ENCODE peak calls at places on chromosomes 3 and 15, in five cellular contexts. S, Z, D, Q and P are unnamed samples.

GRCh38 chr15:71657141-71657540 is 153.2 kb upstream of the NR2E3 start:
- DNase-seq in Q (no peak), Z (no peak), D (no peak), S (no peak), P (no peak)

GRCh38 chr3:69445498-69445897 is 59.6 kb upstream of the FRMD4B start:
- DNase-seq in D (no peak), S (no peak), Z (no peak), Q (no peak), P (no peak)

GRCh38 chr3:32301426-32301825 is 62.9 kb downstream of the CMTM8 start:
- DNase-seq in D (no peak), S (no peak), Q (no peak), Z (no peak), P (no peak)

GRCh38 chr15:33045066-33045810 is 149.3 kb downstream of the FMN1 start:
- DNase-seq in D (no peak), S (peak; percentile 36), Q (no peak), Z (no peak), P (no peak)

GRCh38 chr3:71258526-71258925 is 325.0 kb downstream of the FOXP1 start:
- DNase-seq in S (no peak), D (no peak), Q (no peak), Z (no peak), P (no peak)

GRCh38 chr3:195020921-195021320 is 250.0 kb downstream of the XXYLT1 start:
- DNase-seq in S (no peak), Z (no peak), Q (peak; percentile 12), D (peak; percentile 10), P (no peak)

GRCh38 chr3:171673951-171674350 is 136.3 kb downstream of the PLD1 start:
- DNase-seq in S (no peak), Q (no peak), Z (no peak), D (no peak), P (no peak)

GRCh38 chr3:22012471-22012870 is 261.5 kb upstream of the ZNF385D start:
- DNase-seq in Q (no peak), Z (no peak), S (no peak), D (no peak), P (no peak)

DNA sequence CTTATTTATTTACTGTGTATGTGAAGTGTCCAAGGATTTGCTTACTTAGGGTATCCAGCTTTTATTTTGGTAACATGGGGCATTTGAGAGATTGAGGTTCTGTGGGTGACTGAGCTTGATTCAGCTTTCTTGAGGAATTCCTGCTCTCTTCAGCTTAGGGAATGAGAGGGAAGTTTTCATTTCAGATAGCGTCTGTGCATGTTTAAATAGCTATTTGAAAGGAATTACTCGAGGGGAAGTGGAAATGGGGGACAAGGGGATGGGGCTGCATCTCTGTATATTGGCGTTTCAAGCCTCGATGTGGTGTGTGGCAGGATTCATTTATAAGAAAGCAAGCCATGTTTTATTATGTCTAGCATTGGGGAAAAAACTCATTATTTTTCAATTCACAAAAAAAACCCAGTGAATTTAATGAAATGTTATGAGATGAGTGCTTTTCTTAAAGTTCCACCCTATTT is 1.0 kb downstream of the ATP2C1 start:
- DNase-seq in S (no peak), Z (no peak), Q (no peak), D (no peak), P (no peak)
- TF ChIP-seq CTCF in S (no peak), Z (no peak), Q (no peak), D (no peak), P (no peak)

GRCh38 chr3:31213869-31214486 is 318.7 kb upstream of the STT3B start:
- DNase-seq in Z (no peak), Q (no peak), D (no peak), S (no peak), P (no peak)

GRCh38 chr3:31204026-31204795 is 309.8 kb upstream of the GADL1 start:
- DNase-seq in Q (no peak), S (no peak), Z (no peak), D (no peak), P (no peak)

DNA sequence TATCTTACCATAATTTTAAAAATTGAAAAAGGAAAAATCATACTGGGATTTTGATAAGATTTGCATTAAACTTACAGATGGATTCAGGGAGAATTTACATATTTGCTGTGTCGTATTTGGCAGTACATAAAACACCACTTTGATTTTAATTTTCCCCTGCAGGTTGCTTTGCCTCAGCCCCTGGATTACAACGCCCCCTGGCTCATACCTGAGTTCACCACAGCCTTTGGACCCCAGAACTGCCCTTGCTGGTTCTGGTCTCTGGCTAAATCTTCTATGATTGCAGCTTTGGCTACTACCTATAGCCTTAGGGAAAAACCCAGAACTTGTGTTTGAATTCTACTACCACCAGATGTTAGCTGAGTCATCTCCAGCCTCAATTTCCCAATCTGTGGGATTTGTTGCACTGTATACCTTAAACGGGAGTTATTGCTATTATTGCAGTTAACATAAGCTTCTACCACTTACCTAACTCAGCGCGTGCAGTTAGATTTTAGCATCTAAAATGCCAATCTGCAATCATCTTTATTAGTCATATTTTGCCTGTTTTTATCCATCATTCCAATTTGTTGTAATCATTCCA is 315.7 kb upstream of the GADL1 start:
- DNase-seq in S (no peak), Q (no peak), D (no peak), Z (no peak), P (no peak)
- TF ChIP-seq CTCF in S (no peak), Q (no peak), D (no peak), Z (no peak), P (no peak)

GRCh38 chr3:113890256-113890900 is 51.8 kb downstream of the GRAMD1C start:
- DNase-seq in D (no peak), Q (no peak), Z (no peak), S (peak; percentile 8), P (no peak)

DNA sequence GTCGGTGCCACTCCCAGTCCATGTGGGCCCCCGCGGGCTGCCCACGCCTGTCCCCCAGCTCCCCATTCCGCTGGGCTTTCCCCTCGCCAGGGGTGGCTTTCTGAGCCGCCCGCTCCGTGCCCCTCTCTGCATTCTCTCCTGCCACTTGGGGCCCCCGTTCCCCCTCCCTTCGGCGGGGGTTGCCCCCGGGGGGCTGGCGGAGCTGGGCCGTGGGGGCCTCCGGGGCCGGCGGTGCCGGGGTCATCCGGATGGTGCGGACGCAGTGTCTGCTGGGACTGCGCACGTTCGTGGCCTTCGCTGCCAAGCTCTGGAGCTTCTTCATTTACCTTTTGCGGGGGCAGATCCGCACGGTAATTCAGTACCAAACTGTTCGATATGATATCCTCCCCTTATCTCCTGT is 46.5 kb downstream of the GRAMD1C start:
- DNase-seq in D (no peak), S (peak; percentile 76), Z (peak; percentile 16), Q (no peak), P (no peak)
- TF ChIP-seq CTCF in D (no peak), S (no peak), Z (no peak), Q (no peak), P (no peak)

GRCh38 chr3:153151037-153151436 is 11.0 kb upstream of the RAP2B start:
- DNase-seq in Z (no peak), Q (no peak), D (no peak), S (no peak), P (no peak)
- TF ChIP-seq CTCF in Z (no peak), Q (no peak), D (no peak), S (no peak), P (no peak)

GRCh38 chr3:13145826-13146642 is 72.8 kb upstream of the IQSEC1 start:
- DNase-seq in Z (no peak), D (no peak), Q (peak; percentile 53), S (no peak), P (no peak)
- TF ChIP-seq CTCF in Z (no peak), D (no peak), Q (no peak), S (no peak), P (no peak)

DNA sequence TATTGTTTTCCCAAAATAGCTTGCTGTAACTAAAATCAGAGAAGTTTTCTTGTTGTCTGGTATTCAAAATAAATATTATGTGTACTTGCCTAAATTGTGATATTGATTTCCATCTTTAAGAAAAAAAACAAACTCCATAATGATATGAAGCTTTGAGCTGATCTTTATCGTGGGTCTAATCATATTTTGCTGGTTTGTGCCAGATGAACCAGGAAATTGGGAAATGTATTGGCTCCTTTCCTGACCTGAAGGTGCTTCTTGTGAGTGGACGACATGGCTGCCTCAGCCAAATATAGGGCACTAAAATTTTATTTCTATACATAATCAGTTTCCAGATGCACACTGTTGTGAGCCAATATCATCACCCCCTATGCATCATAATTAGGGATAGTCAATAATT is 113.3 kb downstream of the DIPK2A start:
- DNase-seq in Z (no peak), D (no peak), S (no peak), Q (no peak), P (no peak)
- TF ChIP-seq CTCF in Z (no peak), D (no peak), S (no peak), Q (no peak), P (no peak)

DNA sequence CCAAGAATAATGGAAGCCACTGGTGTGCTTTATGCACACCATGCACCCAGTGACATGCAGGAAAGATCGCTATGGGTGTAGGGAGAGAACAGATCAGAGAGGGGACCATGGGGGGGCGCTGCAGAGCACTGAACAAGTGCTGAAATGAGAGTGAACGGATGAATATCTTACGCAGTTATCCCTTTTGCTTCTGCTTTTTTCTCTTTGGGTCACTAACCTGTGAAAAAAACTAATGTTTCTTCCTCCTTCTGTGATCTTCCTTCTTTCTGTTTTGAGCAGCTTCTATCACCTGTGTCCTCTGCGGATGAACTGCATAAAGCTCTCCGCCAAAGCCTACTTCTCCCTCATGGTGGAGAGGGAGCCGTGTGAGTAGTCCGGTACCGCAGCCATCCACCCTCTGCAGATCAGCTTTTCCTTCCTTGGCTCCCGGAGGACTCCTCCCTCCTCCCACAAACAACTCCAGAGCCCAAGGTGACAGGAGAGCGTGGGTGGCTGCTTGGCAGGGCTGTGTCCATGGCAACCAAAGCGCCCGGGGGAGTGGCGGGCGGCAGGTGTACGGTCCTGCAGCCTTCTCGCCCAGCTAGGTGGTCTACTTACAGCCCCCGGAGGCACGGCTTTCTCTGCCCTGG is 106.2 kb downstream of the DGKG start:
- DNase-seq in Z (peak; percentile 57), D (peak; percentile 48), S (peak; percentile 83), Q (no peak), P (no peak)
- TF ChIP-seq CTCF in Z (no peak), D (no peak), S (no peak), Q (no peak), P (no peak)

GRCh38 chr3:11642455-11643162 is 1.1 kb downstream of the VGLL4 start:
- DNase-seq in Z (peak; percentile 57), Q (peak; percentile 89), D (peak; percentile 77), S (peak; percentile 89), P (peak; percentile 55)
- TF ChIP-seq CTCF in Z (no peak), Q (no peak), D (no peak), S (no peak), P (no peak)

DNA sequence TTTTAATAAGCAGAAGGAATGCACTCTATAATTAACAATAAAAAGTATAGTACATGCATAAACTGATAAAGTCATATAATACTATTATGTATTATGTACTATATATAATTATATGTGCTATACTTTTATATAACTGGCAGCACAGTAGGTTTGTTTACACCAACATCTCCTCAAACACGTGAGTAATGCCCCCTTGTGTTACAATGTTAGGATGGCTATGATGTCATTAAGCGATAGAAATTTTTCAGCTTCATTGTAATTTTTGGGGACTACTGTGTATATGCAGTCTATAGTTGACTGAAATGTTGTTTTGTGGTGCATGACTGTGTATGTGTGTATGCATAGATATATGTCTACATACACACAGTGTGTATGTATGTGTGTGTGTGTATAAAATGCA is 100.6 kb downstream of the SLMAP start:
- DNase-seq in Q (no peak), S (no peak), D (no peak), Z (no peak), P (no peak)
- TF ChIP-seq CTCF in Q (no peak), S (no peak), D (no peak), Z (no peak), P (no peak)